ENCODE peak calls at places on chromosomes 11 and 22, in six cellular contexts. One of them, this sample, is unnamed.

GRCh38 chr22:19239464-19239863 is 52.1 kb downstream of the CLTCL1 start:
- ATAC-seq in K562: no peak
- ATAC-seq in GM12878: no peak
- ATAC-seq in HepG2: no peak
- ATAC-seq in upper lobe of left lung: no peak
- ATAC-seq in A549: no peak
- ATAC-seq in this sample: no peak

GRCh38 chr22:28896611-28897010 is 13.2 kb downstream of the ZNRF3 start:
- ATAC-seq in K562: no peak
- ATAC-seq in HepG2: no peak
- ATAC-seq in upper lobe of left lung: no peak
- ATAC-seq in GM12878: peak
- ATAC-seq in A549: no peak
- ATAC-seq in this sample: no peak

GRCh38 chr11:1706634-1707400 is 9.8 kb downstream of the KRTAP5-6 start:
- ATAC-seq in A549: peak
- ATAC-seq in K562: peak
- ATAC-seq in HepG2: peak
- ATAC-seq in GM12878: peak
- ATAC-seq in upper lobe of left lung: no peak
- ATAC-seq in this sample: no peak

GRCh38 chr11:26150046-26150445 is 181.9 kb upstream of the ANO3 start:
- ATAC-seq in K562: no peak
- ATAC-seq in HepG2: no peak
- ATAC-seq in A549: no peak
- ATAC-seq in GM12878: no peak
- ATAC-seq in upper lobe of left lung: no peak
- ATAC-seq in this sample: no peak

GRCh38 chr11:19800162-19800561 is 87.5 kb downstream of the NAV2 start:
- ATAC-seq in K562: peak
- ATAC-seq in upper lobe of left lung: no peak
- ATAC-seq in A549: peak
- ATAC-seq in HepG2: no peak
- ATAC-seq in GM12878: peak
- ATAC-seq in this sample: no peak

GRCh38 chr22:49372530-49373288 is 455.0 kb downstream of the BRD1 start:
- ATAC-seq in A549: peak
- ATAC-seq in GM12878: no peak
- ATAC-seq in upper lobe of left lung: peak
- ATAC-seq in HepG2: peak
- ATAC-seq in K562: peak
- ATAC-seq in this sample: no peak

GRCh38 chr11:19326499-19326898 is 85.8 kb upstream of the E2F8 start:
- ATAC-seq in K562: no peak
- ATAC-seq in GM12878: peak
- ATAC-seq in A549: peak
- ATAC-seq in HepG2: no peak
- ATAC-seq in upper lobe of left lung: no peak
- ATAC-seq in this sample: no peak

GRCh38 chr22:37062657-37063381 is 11.3 kb downstream of the KCTD17 start:
- ATAC-seq in A549: no peak
- ATAC-seq in HepG2: peak
- ATAC-seq in upper lobe of left lung: no peak
- ATAC-seq in K562: no peak
- ATAC-seq in GM12878: no peak
- ATAC-seq in this sample: no peak

GRCh38 chr11:124863137-124863825 is 2.0 kb upstream of the ROBO3 start:
- ATAC-seq in GM12878: no peak
- ATAC-seq in upper lobe of left lung: peak
- ATAC-seq in K562: peak
- ATAC-seq in HepG2: peak
- ATAC-seq in A549: peak
- ATAC-seq in this sample: peak

GRCh38 chr11:69867076-69868002 is 48.1 kb upstream of the FGF3 start:
- ATAC-seq in GM12878: no peak
- ATAC-seq in K562: peak
- ATAC-seq in HepG2: no peak
- ATAC-seq in A549: peak
- ATAC-seq in upper lobe of left lung: peak
- ATAC-seq in this sample: no peak

DNA sequence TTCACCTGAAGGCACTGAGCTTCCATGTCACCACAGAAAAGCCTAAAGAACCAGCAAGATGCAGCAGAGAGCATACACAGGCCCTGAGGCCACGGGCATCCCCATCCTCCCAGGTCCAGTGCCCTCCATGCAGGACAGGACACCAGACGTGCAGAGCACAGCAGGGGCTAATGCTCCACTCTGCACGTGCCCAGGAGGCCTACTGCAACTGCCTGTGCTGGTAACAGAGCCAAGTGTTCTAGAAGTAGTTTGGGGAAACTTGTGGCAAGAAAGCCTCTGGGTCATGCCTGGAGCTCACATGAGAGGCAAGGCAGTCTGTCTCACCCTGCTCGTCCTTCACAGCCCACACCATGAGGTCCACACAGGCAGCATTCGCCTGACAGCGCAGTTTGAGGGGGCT is 30.7 kb downstream of the SERPIND1 start:
- ATAC-seq in HepG2: peak
- ATAC-seq in upper lobe of left lung: no peak
- ATAC-seq in K562: peak
- ATAC-seq in A549: no peak
- ATAC-seq in GM12878: no peak
- ATAC-seq in this sample: no peak
- H3K27ac ChIP-seq in HepG2: no peak
- H3K27ac ChIP-seq in upper lobe of left lung: no peak
- H3K27ac ChIP-seq in K562: no peak
- H3K27ac ChIP-seq in A549: peak
- H3K27ac ChIP-seq in GM12878: no peak
- H3K27ac ChIP-seq in this sample: no peak

GRCh38 chr22:26986051-26986881 is 328.9 kb downstream of the MIAT start:
- ATAC-seq in upper lobe of left lung: no peak
- ATAC-seq in K562: no peak
- ATAC-seq in GM12878: no peak
- ATAC-seq in HepG2: no peak
- ATAC-seq in A549: no peak
- ATAC-seq in this sample: no peak
- TF ChIP-seq EP300 in upper lobe of left lung: no peak
- TF ChIP-seq EP300 in K562: no peak
- TF ChIP-seq EP300 in GM12878: no peak
- TF ChIP-seq EP300 in HepG2: no peak
- TF ChIP-seq EP300 in A549: no peak
- TF ChIP-seq EP300 in this sample: no peak

GRCh38 chr11:120550007-120550406 is 38.5 kb downstream of the GRIK4 start:
- ATAC-seq in K562: no peak
- ATAC-seq in upper lobe of left lung: no peak
- ATAC-seq in A549: no peak
- ATAC-seq in HepG2: no peak
- ATAC-seq in GM12878: no peak
- ATAC-seq in this sample: no peak

GRCh38 chr11:120548682-120549209 is 37.2 kb downstream of the GRIK4 start:
- ATAC-seq in A549: no peak
- ATAC-seq in GM12878: peak
- ATAC-seq in K562: no peak
- ATAC-seq in upper lobe of left lung: no peak
- ATAC-seq in HepG2: no peak
- ATAC-seq in this sample: no peak

GRCh38 chr11:120551191-120551590 is 39.6 kb downstream of the GRIK4 start:
- ATAC-seq in GM12878: no peak
- ATAC-seq in A549: no peak
- ATAC-seq in HepG2: no peak
- ATAC-seq in upper lobe of left lung: no peak
- ATAC-seq in K562: no peak
- ATAC-seq in this sample: no peak

GRCh38 chr11:120547871-120548681 is 36.5 kb downstream of the GRIK4 start:
- ATAC-seq in upper lobe of left lung: peak
- ATAC-seq in HepG2: peak
- ATAC-seq in GM12878: peak
- ATAC-seq in A549: peak
- ATAC-seq in K562: peak
- ATAC-seq in this sample: peak

DNA sequence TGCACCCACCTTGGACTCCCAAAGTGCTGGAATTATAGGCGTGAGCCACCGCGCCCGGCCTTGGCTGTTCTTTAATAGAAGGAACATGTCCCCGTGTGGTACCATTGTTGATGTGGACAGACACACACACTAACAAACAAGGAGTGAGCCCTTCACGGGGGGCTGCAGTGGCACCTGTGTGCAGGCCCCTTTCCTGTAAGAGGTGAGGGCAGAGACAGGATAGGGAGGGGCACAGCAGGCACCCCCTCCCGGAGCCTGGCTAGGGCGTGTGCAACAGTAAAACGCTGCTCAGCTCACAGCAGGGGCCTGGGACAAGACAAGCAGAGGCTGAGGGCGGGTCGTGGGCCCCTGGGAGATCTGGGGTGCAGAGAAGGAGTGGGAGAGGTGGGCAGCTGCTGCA is 37.8 kb downstream of the GRIK4 start:
- ATAC-seq in HepG2: no peak
- ATAC-seq in K562: no peak
- ATAC-seq in GM12878: no peak
- ATAC-seq in upper lobe of left lung: no peak
- ATAC-seq in A549: no peak
- ATAC-seq in this sample: no peak
- H3K4me3 ChIP-seq in HepG2: no peak
- H3K4me3 ChIP-seq in K562: no peak
- H3K4me3 ChIP-seq in GM12878: no peak
- H3K4me3 ChIP-seq in upper lobe of left lung: no peak
- H3K4me3 ChIP-seq in A549: no peak
- H3K4me3 ChIP-seq in this sample: no peak

GRCh38 chr11:28863422-28863821 is 755.2 kb downstream of the METTL15 start:
- ATAC-seq in upper lobe of left lung: no peak
- ATAC-seq in K562: no peak
- ATAC-seq in A549: no peak
- ATAC-seq in HepG2: no peak
- ATAC-seq in GM12878: no peak
- ATAC-seq in this sample: no peak

GRCh38 chr11:28858076-28858475 is 749.9 kb downstream of the METTL15 start:
- ATAC-seq in K562: no peak
- ATAC-seq in A549: no peak
- ATAC-seq in HepG2: no peak
- ATAC-seq in GM12878: no peak
- ATAC-seq in upper lobe of left lung: no peak
- ATAC-seq in this sample: no peak

GRCh38 chr11:28860898-28861297 is 752.7 kb downstream of the METTL15 start:
- ATAC-seq in HepG2: no peak
- ATAC-seq in K562: no peak
- ATAC-seq in A549: peak
- ATAC-seq in GM12878: no peak
- ATAC-seq in upper lobe of left lung: no peak
- ATAC-seq in this sample: no peak
- H3K27ac ChIP-seq in HepG2: no peak
- H3K27ac ChIP-seq in K562: no peak
- H3K27ac ChIP-seq in A549: peak
- H3K27ac ChIP-seq in GM12878: no peak
- H3K27ac ChIP-seq in upper lobe of left lung: no peak
- H3K27ac ChIP-seq in this sample: no peak

DNA sequence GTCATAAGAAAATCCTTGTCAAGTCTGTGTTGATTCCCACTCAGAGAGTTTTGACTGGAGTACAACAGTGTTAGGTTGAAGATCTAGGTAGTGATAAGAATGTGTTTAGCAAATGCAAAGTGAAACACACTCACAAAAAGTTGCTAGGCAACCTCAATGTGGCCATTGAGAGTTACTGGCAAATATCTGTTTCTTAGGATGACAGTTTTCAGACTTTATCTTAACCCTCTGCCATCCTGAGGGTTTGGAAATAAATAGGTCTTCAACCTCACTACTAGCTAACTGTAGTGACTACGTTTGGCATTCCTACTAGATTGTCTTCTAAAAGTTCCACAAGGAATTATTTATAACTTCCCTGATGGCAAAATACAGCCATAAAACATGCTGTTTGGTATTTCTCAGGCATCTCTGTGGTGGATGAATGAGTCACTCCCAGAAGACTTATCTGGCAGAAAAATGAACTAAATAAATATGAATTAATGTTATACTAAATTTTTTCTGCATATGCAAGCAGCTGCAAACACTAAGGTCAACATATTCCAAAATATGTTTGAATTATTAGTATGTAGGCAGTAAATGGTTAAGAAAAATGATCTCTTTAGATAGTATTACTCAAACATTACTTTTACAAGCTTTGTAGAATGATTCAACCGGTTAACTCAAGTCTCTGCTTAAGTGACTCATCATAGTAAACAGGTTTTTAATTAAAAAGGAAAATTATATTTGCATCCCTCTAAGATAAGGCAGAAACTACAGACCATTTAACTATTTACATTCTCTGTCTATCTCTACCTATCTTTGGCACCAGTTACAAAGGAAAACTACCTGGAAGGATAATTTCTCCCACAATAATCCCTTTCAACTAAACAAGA is 17.1 kb upstream of the SYTL2 start:
- ATAC-seq in K562: no peak
- ATAC-seq in A549: peak
- ATAC-seq in GM12878: no peak
- ATAC-seq in HepG2: no peak
- ATAC-seq in upper lobe of left lung: peak
- ATAC-seq in this sample: no peak
- TF ChIP-seq EP300 in K562: no peak
- TF ChIP-seq EP300 in A549: peak
- TF ChIP-seq EP300 in GM12878: no peak
- TF ChIP-seq EP300 in HepG2: no peak
- TF ChIP-seq EP300 in upper lobe of left lung: no peak
- TF ChIP-seq EP300 in this sample: no peak

GRCh38 chr11:78961938-78962701 is 387.5 kb upstream of the NARS2 start:
- ATAC-seq in GM12878: no peak
- ATAC-seq in upper lobe of left lung: no peak
- ATAC-seq in K562: peak
- ATAC-seq in HepG2: no peak
- ATAC-seq in A549: no peak
- ATAC-seq in this sample: no peak
- H3K4me3 ChIP-seq in GM12878: no peak
- H3K4me3 ChIP-seq in upper lobe of left lung: peak
- H3K4me3 ChIP-seq in K562: no peak
- H3K4me3 ChIP-seq in HepG2: no peak
- H3K4me3 ChIP-seq in A549: no peak
- H3K4me3 ChIP-seq in this sample: no peak

This sample was measured in gastroesophageal sphincter.